ENCODE peak calls at places on chromosomes 13 and 19, in eight cellular contexts. One of them, this sample, is unnamed.

GRCh38 chr19:3580156-3580955 is 4.9 kb upstream of the GIPC3 start:
- DNase-seq in endothelial cell of umbilical vein: peak; percentile 69
- DNase-seq in WERI-Rb-1: no peak
- DNase-seq in HTR-8/SVneo: peak; percentile 57
- DNase-seq in stimulated activated CD8-positive, alpha-beta memory T cell treated with anti-CD3 and anti-CD28 coated beads, Interleukin-15, amount 100 ng/mL, for 24 hours: no peak
- DNase-seq in GM04504: peak; percentile 91
- DNase-seq in iPS DF 6.9: no peak
- DNase-seq in pancreas: no peak
- DNase-seq in this sample: no peak

GRCh38 chr13:27631156-27631555 is 9.5 kb downstream of the POLR1D start:
- DNase-seq in endothelial cell of umbilical vein: no peak
- DNase-seq in WERI-Rb-1: no peak
- DNase-seq in HTR-8/SVneo: no peak
- DNase-seq in stimulated activated CD8-positive, alpha-beta memory T cell treated with anti-CD3 and anti-CD28 coated beads, Interleukin-15, amount 100 ng/mL, for 24 hours: no peak
- DNase-seq in GM04504: no peak
- DNase-seq in iPS DF 6.9: no peak
- DNase-seq in pancreas: no peak
- DNase-seq in this sample: no peak

GRCh38 chr13:99269627-99270252 is 11.6 kb upstream of the GPR18 start:
- DNase-seq in endothelial cell of umbilical vein: peak; percentile 71
- DNase-seq in WERI-Rb-1: peak; percentile 34
- DNase-seq in HTR-8/SVneo: peak; percentile 17
- DNase-seq in stimulated activated CD8-positive, alpha-beta memory T cell treated with anti-CD3 and anti-CD28 coated beads, Interleukin-15, amount 100 ng/mL, for 24 hours: no peak
- DNase-seq in GM04504: peak; percentile 39
- DNase-seq in iPS DF 6.9: no peak
- DNase-seq in pancreas: no peak
- DNase-seq in this sample: no peak

GRCh38 chr13:113297370-113297871 is 382 bp downstream of the LAMP1 start:
- DNase-seq in endothelial cell of umbilical vein: peak; percentile 28
- DNase-seq in WERI-Rb-1: peak; percentile 58
- DNase-seq in HTR-8/SVneo: no peak
- DNase-seq in stimulated activated CD8-positive, alpha-beta memory T cell treated with anti-CD3 and anti-CD28 coated beads, Interleukin-15, amount 100 ng/mL, for 24 hours: peak; percentile 12
- DNase-seq in GM04504: no peak
- DNase-seq in iPS DF 6.9: no peak
- DNase-seq in pancreas: no peak
- DNase-seq in this sample: no peak

GRCh38 chr13:78604782-78605611 is 1.6 kb upstream of the POU4F1 start:
- DNase-seq in endothelial cell of umbilical vein: no peak
- DNase-seq in WERI-Rb-1: no peak
- DNase-seq in HTR-8/SVneo: peak; percentile 10
- DNase-seq in stimulated activated CD8-positive, alpha-beta memory T cell treated with anti-CD3 and anti-CD28 coated beads, Interleukin-15, amount 100 ng/mL, for 24 hours: no peak
- DNase-seq in GM04504: no peak
- DNase-seq in iPS DF 6.9: no peak
- DNase-seq in pancreas: no peak
- DNase-seq in this sample: no peak

GRCh38 chr13:111857846-111858560 is 208.9 kb upstream of the SOX1 start:
- DNase-seq in endothelial cell of umbilical vein: no peak
- DNase-seq in WERI-Rb-1: no peak
- DNase-seq in HTR-8/SVneo: no peak
- DNase-seq in stimulated activated CD8-positive, alpha-beta memory T cell treated with anti-CD3 and anti-CD28 coated beads, Interleukin-15, amount 100 ng/mL, for 24 hours: no peak
- DNase-seq in GM04504: no peak
- DNase-seq in iPS DF 6.9: no peak
- DNase-seq in pancreas: no peak
- DNase-seq in this sample: no peak

GRCh38 chr19:42401365-42402303 is 11.5 kb upstream of the CNFN start:
- DNase-seq in endothelial cell of umbilical vein: peak; percentile 85
- DNase-seq in WERI-Rb-1: peak; percentile 83
- DNase-seq in HTR-8/SVneo: peak; percentile 76
- DNase-seq in stimulated activated CD8-positive, alpha-beta memory T cell treated with anti-CD3 and anti-CD28 coated beads, Interleukin-15, amount 100 ng/mL, for 24 hours: peak; percentile 61
- DNase-seq in GM04504: no peak
- DNase-seq in iPS DF 6.9: no peak
- DNase-seq in pancreas: peak; percentile 82
- DNase-seq in this sample: peak; percentile 69

GRCh38 chr13:71879129-71879535 is 12.1 kb upstream of the DACH1 start:
- DNase-seq in endothelial cell of umbilical vein: peak; percentile 75
- DNase-seq in WERI-Rb-1: peak; percentile 19
- DNase-seq in HTR-8/SVneo: no peak
- DNase-seq in stimulated activated CD8-positive, alpha-beta memory T cell treated with anti-CD3 and anti-CD28 coated beads, Interleukin-15, amount 100 ng/mL, for 24 hours: no peak
- DNase-seq in GM04504: no peak
- DNase-seq in iPS DF 6.9: no peak
- DNase-seq in pancreas: peak; percentile 29
- DNase-seq in this sample: no peak

GRCh38 chr13:49086711-49087110 is 111.0 kb downstream of the FNDC3A start:
- DNase-seq in endothelial cell of umbilical vein: peak; percentile 70
- DNase-seq in WERI-Rb-1: no peak
- DNase-seq in HTR-8/SVneo: no peak
- DNase-seq in stimulated activated CD8-positive, alpha-beta memory T cell treated with anti-CD3 and anti-CD28 coated beads, Interleukin-15, amount 100 ng/mL, for 24 hours: no peak
- DNase-seq in GM04504: peak; percentile 37
- DNase-seq in iPS DF 6.9: no peak
- DNase-seq in pancreas: no peak
- DNase-seq in this sample: no peak

GRCh38 chr19:19554074-19555023 is 16.3 kb downstream of the CILP2 start:
- DNase-seq in endothelial cell of umbilical vein: no peak
- DNase-seq in WERI-Rb-1: peak; percentile 55
- DNase-seq in HTR-8/SVneo: no peak
- DNase-seq in stimulated activated CD8-positive, alpha-beta memory T cell treated with anti-CD3 and anti-CD28 coated beads, Interleukin-15, amount 100 ng/mL, for 24 hours: peak; percentile 53
- DNase-seq in GM04504: no peak
- DNase-seq in iPS DF 6.9: no peak
- DNase-seq in pancreas: no peak
- DNase-seq in this sample: peak; percentile 21

GRCh38 chr13:34076319-34076718 is 258.4 kb downstream of the RFC3 start:
- DNase-seq in endothelial cell of umbilical vein: no peak
- DNase-seq in WERI-Rb-1: no peak
- DNase-seq in HTR-8/SVneo: no peak
- DNase-seq in stimulated activated CD8-positive, alpha-beta memory T cell treated with anti-CD3 and anti-CD28 coated beads, Interleukin-15, amount 100 ng/mL, for 24 hours: no peak
- DNase-seq in GM04504: peak; percentile 10
- DNase-seq in iPS DF 6.9: no peak
- DNase-seq in pancreas: no peak
- DNase-seq in this sample: no peak

GRCh38 chr13:21674271-21675009 is 3.6 kb downstream of the FGF9 start:
- DNase-seq in endothelial cell of umbilical vein: no peak
- DNase-seq in WERI-Rb-1: no peak
- DNase-seq in HTR-8/SVneo: no peak
- DNase-seq in stimulated activated CD8-positive, alpha-beta memory T cell treated with anti-CD3 and anti-CD28 coated beads, Interleukin-15, amount 100 ng/mL, for 24 hours: no peak
- DNase-seq in GM04504: no peak
- DNase-seq in iPS DF 6.9: no peak
- DNase-seq in pancreas: no peak
- DNase-seq in this sample: no peak

GRCh38 chr19:35126624-35126959 is 8.3 kb downstream of the LGI4 start:
- DNase-seq in endothelial cell of umbilical vein: no peak
- DNase-seq in WERI-Rb-1: no peak
- DNase-seq in HTR-8/SVneo: no peak
- DNase-seq in stimulated activated CD8-positive, alpha-beta memory T cell treated with anti-CD3 and anti-CD28 coated beads, Interleukin-15, amount 100 ng/mL, for 24 hours: no peak
- DNase-seq in GM04504: no peak
- DNase-seq in iPS DF 6.9: no peak
- DNase-seq in pancreas: no peak
- DNase-seq in this sample: no peak

GRCh38 chr19:1475751-1476437 is 3.1 kb downstream of the C19orf25 start:
- DNase-seq in endothelial cell of umbilical vein: no peak
- DNase-seq in WERI-Rb-1: no peak
- DNase-seq in HTR-8/SVneo: no peak
- DNase-seq in stimulated activated CD8-positive, alpha-beta memory T cell treated with anti-CD3 and anti-CD28 coated beads, Interleukin-15, amount 100 ng/mL, for 24 hours: no peak
- DNase-seq in GM04504: no peak
- DNase-seq in iPS DF 6.9: no peak
- DNase-seq in pancreas: no peak
- DNase-seq in this sample: no peak

GRCh38 chr13:19959141-19959830 is 759 bp downstream of the ZMYM2 start:
- DNase-seq in endothelial cell of umbilical vein: peak; percentile 65
- DNase-seq in WERI-Rb-1: peak; percentile 70
- DNase-seq in HTR-8/SVneo: no peak
- DNase-seq in stimulated activated CD8-positive, alpha-beta memory T cell treated with anti-CD3 and anti-CD28 coated beads, Interleukin-15, amount 100 ng/mL, for 24 hours: peak; percentile 30
- DNase-seq in GM04504: no peak
- DNase-seq in iPS DF 6.9: no peak
- DNase-seq in pancreas: peak; percentile 62
- DNase-seq in this sample: peak; percentile 39

GRCh38 chr13:26037302-26037701 is 14.5 kb downstream of the SHISA2 start:
- DNase-seq in endothelial cell of umbilical vein: peak; percentile 40
- DNase-seq in WERI-Rb-1: peak; percentile 69
- DNase-seq in HTR-8/SVneo: no peak
- DNase-seq in stimulated activated CD8-positive, alpha-beta memory T cell treated with anti-CD3 and anti-CD28 coated beads, Interleukin-15, amount 100 ng/mL, for 24 hours: no peak
- DNase-seq in GM04504: no peak
- DNase-seq in iPS DF 6.9: peak; percentile 73
- DNase-seq in pancreas: no peak
- DNase-seq in this sample: no peak

GRCh38 chr19:7904074-7905020 is 670 bp downstream of the MAP2K7 start:
- DNase-seq in endothelial cell of umbilical vein: peak; percentile 21
- DNase-seq in WERI-Rb-1: no peak
- DNase-seq in HTR-8/SVneo: no peak
- DNase-seq in stimulated activated CD8-positive, alpha-beta memory T cell treated with anti-CD3 and anti-CD28 coated beads, Interleukin-15, amount 100 ng/mL, for 24 hours: no peak
- DNase-seq in GM04504: no peak
- DNase-seq in iPS DF 6.9: no peak
- DNase-seq in pancreas: peak; percentile 73
- DNase-seq in this sample: peak; percentile 64

GRCh38 chr13:36006347-36006746 is 124.8 kb downstream of the DCLK1 start:
- DNase-seq in endothelial cell of umbilical vein: no peak
- DNase-seq in WERI-Rb-1: no peak
- DNase-seq in HTR-8/SVneo: no peak
- DNase-seq in stimulated activated CD8-positive, alpha-beta memory T cell treated with anti-CD3 and anti-CD28 coated beads, Interleukin-15, amount 100 ng/mL, for 24 hours: no peak
- DNase-seq in GM04504: no peak
- DNase-seq in iPS DF 6.9: no peak
- DNase-seq in pancreas: peak; percentile 22
- DNase-seq in this sample: no peak

GRCh38 chr19:53870485-53870844 is 2.8 kb downstream of the MYADM start:
- DNase-seq in endothelial cell of umbilical vein: no peak
- DNase-seq in WERI-Rb-1: no peak
- DNase-seq in HTR-8/SVneo: no peak
- DNase-seq in stimulated activated CD8-positive, alpha-beta memory T cell treated with anti-CD3 and anti-CD28 coated beads, Interleukin-15, amount 100 ng/mL, for 24 hours: no peak
- DNase-seq in GM04504: no peak
- DNase-seq in iPS DF 6.9: no peak
- DNase-seq in pancreas: no peak
- DNase-seq in this sample: no peak

GRCh38 chr13:84192125-84192524 is 309.9 kb upstream of the SLITRK1 start:
- DNase-seq in endothelial cell of umbilical vein: no peak
- DNase-seq in WERI-Rb-1: no peak
- DNase-seq in HTR-8/SVneo: peak; percentile 12
- DNase-seq in stimulated activated CD8-positive, alpha-beta memory T cell treated with anti-CD3 and anti-CD28 coated beads, Interleukin-15, amount 100 ng/mL, for 24 hours: no peak
- DNase-seq in GM04504: peak; percentile 10
- DNase-seq in iPS DF 6.9: no peak
- DNase-seq in pancreas: no peak
- DNase-seq in this sample: no peak

GRCh38 chr13:24692541-24692940 is 12.3 kb downstream of the ATP12A start:
- DNase-seq in endothelial cell of umbilical vein: no peak
- DNase-seq in WERI-Rb-1: no peak
- DNase-seq in HTR-8/SVneo: peak; percentile 13
- DNase-seq in stimulated activated CD8-positive, alpha-beta memory T cell treated with anti-CD3 and anti-CD28 coated beads, Interleukin-15, amount 100 ng/mL, for 24 hours: no peak
- DNase-seq in GM04504: peak; percentile 15
- DNase-seq in iPS DF 6.9: no peak
- DNase-seq in pancreas: no peak
- DNase-seq in this sample: no peak

GRCh38 chr13:34435338-34435737 is 506.7 kb upstream of the NBEA start:
- DNase-seq in endothelial cell of umbilical vein: peak; percentile 48
- DNase-seq in WERI-Rb-1: no peak
- DNase-seq in HTR-8/SVneo: peak; percentile 3
- DNase-seq in stimulated activated CD8-positive, alpha-beta memory T cell treated with anti-CD3 and anti-CD28 coated beads, Interleukin-15, amount 100 ng/mL, for 24 hours: no peak
- DNase-seq in GM04504: peak; percentile 11
- DNase-seq in iPS DF 6.9: no peak
- DNase-seq in pancreas: no peak
- DNase-seq in this sample: no peak

GRCh38 chr19:40610396-40611064 is 9.4 kb downstream of the LTBP4 start:
- DNase-seq in endothelial cell of umbilical vein: no peak
- DNase-seq in WERI-Rb-1: no peak
- DNase-seq in HTR-8/SVneo: no peak
- DNase-seq in stimulated activated CD8-positive, alpha-beta memory T cell treated with anti-CD3 and anti-CD28 coated beads, Interleukin-15, amount 100 ng/mL, for 24 hours: no peak
- DNase-seq in GM04504: no peak
- DNase-seq in iPS DF 6.9: no peak
- DNase-seq in pancreas: peak; percentile 75
- DNase-seq in this sample: peak; percentile 36

GRCh38 chr19:2495130-2495641 is 19.3 kb downstream of the GADD45B start:
- DNase-seq in endothelial cell of umbilical vein: peak; percentile 57
- DNase-seq in WERI-Rb-1: no peak
- DNase-seq in HTR-8/SVneo: no peak
- DNase-seq in stimulated activated CD8-positive, alpha-beta memory T cell treated with anti-CD3 and anti-CD28 coated beads, Interleukin-15, amount 100 ng/mL, for 24 hours: no peak
- DNase-seq in GM04504: no peak
- DNase-seq in iPS DF 6.9: no peak
- DNase-seq in pancreas: peak; percentile 81
- DNase-seq in this sample: no peak

GRCh38 chr13:37070145-37070695 is 10.7 kb upstream of the SUPT20H start:
- DNase-seq in endothelial cell of umbilical vein: no peak
- DNase-seq in WERI-Rb-1: no peak
- DNase-seq in HTR-8/SVneo: no peak
- DNase-seq in stimulated activated CD8-positive, alpha-beta memory T cell treated with anti-CD3 and anti-CD28 coated beads, Interleukin-15, amount 100 ng/mL, for 24 hours: no peak
- DNase-seq in GM04504: no peak
- DNase-seq in iPS DF 6.9: no peak
- DNase-seq in pancreas: no peak
- DNase-seq in this sample: no peak

This sample was measured in activated naive CD4-positive, alpha-beta T cell.